ENCODE peak calls at places on chromosome X, in five cellular contexts. J is IMR-90, M is bronchial epithelial cell, R is spleen, W is kidney. E is an unnamed sample.

GRCh38 chrX:47030339-47030738 is 47.9 kb upstream of the RGN start:
- DNase-seq in J (peak; percentile 68), M (peak; percentile 55), W (no peak), R (no peak), E (peak; percentile 73)

GRCh38 chrX:49291615-49292337 is 11.7 kb upstream of the GAGE10 start:
- DNase-seq in J (peak; percentile 45), R (peak; percentile 84), M (peak; percentile 39), W (peak; percentile 66), E (peak; percentile 39)

GRCh38 chrX:107686792-107687191 is 58.5 kb downstream of the PRPS1 start:
- DNase-seq in R (no peak), W (no peak), M (no peak), J (peak; percentile 35), E (peak; percentile 28)

GRCh38 chrX:117969782-117970181 is 146.8 kb downstream of the KLHL13 start:
- DNase-seq in W (no peak), R (no peak), J (no peak), M (no peak), E (no peak)

GRCh38 chrX:41868392-41868977 is 54.9 kb downstream of the CASK start:
- DNase-seq in J (no peak), R (no peak), M (no peak), W (no peak), E (no peak)

GRCh38 chrX:84123585-84123984 is 64.4 kb downstream of the RPS6KA6 start:
- DNase-seq in M (peak; percentile 67), R (no peak), J (no peak), W (no peak), E (no peak)

GRCh38 chrX:110466790-110467189 is 108.1 kb downstream of the RTL9 start:
- DNase-seq in J (no peak), W (no peak), R (no peak), M (no peak), E (no peak)

GRCh38 chrX:53666171-53666570 is 20.3 kb downstream of the HUWE1 start:
- DNase-seq in R (no peak), M (no peak), W (no peak), J (no peak), E (no peak)

GRCh38 chrX:65644621-65645287 is 22.7 kb upstream of the MSN start:
- DNase-seq in W (peak; percentile 91), R (no peak), J (peak; percentile 79), M (peak; percentile 86), E (peak; percentile 86)

GRCh38 chrX:23434356-23434884 is 99.8 kb downstream of the PTCHD1 start:
- DNase-seq in M (peak; percentile 18), W (peak; percentile 83), J (peak; percentile 2), R (no peak), E (peak; percentile 89)

GRCh38 chrX:105698386-105698785 is 124.0 kb upstream of the NRK start:
- DNase-seq in M (no peak), J (no peak), R (no peak), W (no peak), E (peak; percentile 44)

GRCh38 chrX:112851806-112852205 is 11.2 kb upstream of the AMOT start:
- DNase-seq in W (no peak), R (no peak), J (peak; percentile 73), M (no peak), E (peak; percentile 13)

GRCh38 chrX:56802921-56803848 is 74.1 kb downstream of the NBDY start:
- DNase-seq in R (peak; percentile 91), M (peak; percentile 35), J (peak; percentile 76), W (peak; percentile 87), E (peak; percentile 71)
- H3K4me3 ChIP-seq in R (peak overlapping the region; percentile 57), M (no peak overlapping the region), J (peak overlapping the region; percentile 47), W (no peak overlapping the region), E (peak overlapping the region; percentile 33)

GRCh38 chrX:5829060-5829459 is 399.6 kb downstream of the NLGN4X start:
- DNase-seq in R (no peak), W (no peak), M (peak; percentile 12), J (no peak), E (no peak)

GRCh38 chrX:5823861-5824260 is 404.8 kb downstream of the NLGN4X start:
- DNase-seq in W (no peak), R (no peak), M (no peak), J (no peak), E (no peak)

GRCh38 chrX:5829469-5829868 is 399.2 kb downstream of the NLGN4X start:
- DNase-seq in W (no peak), R (no peak), M (no peak), J (no peak), E (no peak)
- TF ChIP-seq CTCF in W (no peak), R (no peak), M (no peak), J (no peak), E (no peak)

GRCh38 chrX:39821011-39821708 is 276.6 kb downstream of the BCOR start:
- DNase-seq in M (no peak), R (peak; percentile 74), J (peak; percentile 17), W (peak; percentile 82), E (no peak)
- H3K4me3 ChIP-seq in M (peak overlapping the region; percentile 23), R (peak overlapping the region; percentile 41), J (peak overlapping the region; percentile 44), W (no peak overlapping the region), E (peak overlapping the region; percentile 30)

GRCh38 chrX:24498181-24498580 is 33.1 kb downstream of the PDK3 start:
- DNase-seq in J (no peak), M (no peak), W (no peak), R (no peak), E (peak; percentile 23)
- TF ChIP-seq CTCF in J (no peak), M (peak; percentile 17), W (peak; percentile 56), R (peak; percentile 23), E (peak; percentile 53)

GRCh38 chrX:72203421-72203820 is 21.9 kb downstream of the PIN4 start:
- DNase-seq in R (no peak), W (no peak), J (no peak), M (no peak), E (no peak)
- H3K4me3 ChIP-seq in R (no peak overlapping the region), W (no peak overlapping the region), J (no peak overlapping the region), M (no peak overlapping the region), E (no peak overlapping the region)

DNA sequence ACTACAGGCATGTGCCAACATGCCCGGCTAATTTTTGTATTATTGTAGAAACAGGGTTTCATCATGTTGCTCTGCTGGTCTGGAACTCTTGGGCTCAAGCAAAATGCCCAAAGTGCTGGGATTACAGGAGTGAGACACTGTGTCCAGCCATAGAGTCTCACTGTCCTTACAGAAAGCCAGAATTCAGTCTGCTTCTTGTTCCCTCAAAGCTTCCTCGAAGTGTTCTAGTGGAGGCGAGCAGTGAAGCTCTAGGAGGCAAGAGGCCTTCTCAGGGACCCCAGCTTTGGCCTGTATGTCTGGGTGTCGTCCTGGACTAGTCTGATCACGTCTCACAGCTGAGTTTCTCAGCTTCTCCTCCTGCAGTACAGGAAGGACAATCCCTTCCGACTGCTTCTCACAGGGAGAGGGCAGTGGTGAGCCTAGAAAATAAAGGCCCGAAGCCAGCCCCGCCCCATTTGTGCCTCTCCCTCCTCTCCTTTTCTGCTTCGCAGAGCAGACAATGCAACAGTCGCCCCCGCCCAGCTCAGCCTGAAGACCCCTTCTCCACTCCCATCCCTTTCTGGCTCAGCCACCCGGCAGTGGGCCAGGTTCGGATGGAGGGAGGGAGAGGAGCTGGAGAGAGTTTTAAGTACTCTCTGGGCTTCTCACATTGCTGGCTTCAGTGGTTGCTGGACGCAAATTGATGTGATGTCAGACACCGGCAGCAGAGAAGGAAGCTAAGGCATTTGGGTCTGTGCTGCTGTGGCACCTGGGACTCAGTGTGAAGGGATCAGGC is 11.1 kb upstream of the FAM3A start:
- DNase-seq in M (peak; percentile 76), R (peak; percentile 89), J (peak; percentile 67), W (peak; percentile 90), E (peak; percentile 78)
- TF ChIP-seq CTCF in M (peak; percentile 54), R (peak; percentile 27), J (peak; percentile 52), W (peak; percentile 39), E (peak; percentile 66)

DNA sequence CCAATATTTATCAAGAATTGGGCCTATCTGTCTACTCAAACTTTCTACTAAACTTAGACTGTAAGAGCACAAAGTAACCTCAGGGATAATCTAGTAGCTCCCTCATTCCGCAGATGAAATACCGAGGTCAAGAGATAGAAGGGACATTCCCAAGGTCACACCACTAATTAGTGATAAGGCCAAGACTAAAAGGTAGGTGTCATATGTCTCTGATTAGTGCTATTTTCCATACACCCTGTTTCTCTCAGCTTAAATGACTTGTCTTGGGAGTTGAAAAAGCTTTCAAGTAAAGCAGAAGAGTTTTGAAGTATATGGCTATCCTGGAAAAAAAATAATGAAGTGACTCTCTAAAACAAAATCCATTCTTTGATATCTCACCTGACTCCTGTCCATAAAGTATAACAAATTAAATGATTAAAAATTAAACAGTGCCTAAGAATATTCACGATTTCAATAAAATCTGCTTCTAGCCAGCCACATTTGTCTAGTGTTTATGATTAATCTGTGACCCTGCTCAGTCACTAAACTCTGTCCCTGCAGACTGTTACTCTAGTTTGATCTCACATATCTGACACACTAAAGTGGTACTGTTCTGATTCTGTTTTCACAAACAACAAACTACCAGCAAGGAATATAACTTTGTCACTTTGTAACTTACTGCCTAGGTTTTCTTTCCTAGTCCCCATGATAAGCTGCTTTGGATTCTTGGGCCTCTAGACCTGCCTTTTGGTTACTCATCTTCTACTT is 10.3 kb downstream of the GPR174 start:
- DNase-seq in J (no peak), M (no peak), W (no peak), R (no peak), E (no peak)
- H3K4me3 ChIP-seq in J (no peak overlapping the region), M (no peak overlapping the region), W (no peak overlapping the region), R (no peak overlapping the region), E (no peak overlapping the region)